ENCODE peak calls at places on chromosomes 16 and 17, in eight cellular contexts. I, F, W, G, Z, P, T and U are unnamed samples.

GRCh38 chr16:28573738-28574718 is 20.3 kb downstream of the SGF29 start:
- DNase-seq in I (no peak), F (no peak), W (no peak), G (no peak), Z (no peak), P (no peak), T (no peak), U (no peak)

GRCh38 chr17:44997733-44998520 is 29.8 kb upstream of the C1QL1 start:
- DNase-seq in I (no peak), F (no peak), W (no peak), G (no peak), Z (no peak), P (no peak), T (no peak), U (peak)

GRCh38 chr16:70473446-70474319 is 19.3 kb downstream of the FCSK start:
- DNase-seq in I (no peak), F (no peak), W (no peak), G (no peak), Z (no peak), P (no peak), T (peak), U (no peak)

GRCh38 chr16:51757921-51758479 is 606.9 kb upstream of the SALL1 start:
- DNase-seq in I (no peak), F (no peak), W (no peak), G (no peak), Z (no peak), P (no peak), T (no peak), U (no peak)

GRCh38 chr16:47888142-47888541 is 267.7 kb downstream of the ABCC12 start:
- DNase-seq in I (peak), F (peak), W (peak), G (peak), Z (no peak), P (no peak), T (peak), U (peak)

GRCh38 chr17:79789943-79790804 is 6.7 kb downstream of the CBX8 start:
- DNase-seq in I (no peak), F (peak), W (no peak), G (peak), Z (peak), P (peak), T (peak), U (no peak)

GRCh38 chr17:30550512-30551273 is 73.5 kb downstream of the GOSR1 start:
- DNase-seq in I (no peak), F (peak), W (no peak), G (peak), Z (peak), P (no peak), T (no peak), U (peak)

GRCh38 chr16:84618428-84619102 is 687 bp upstream of the COTL1 start:
- DNase-seq in I (peak), F (peak), W (peak), G (peak), Z (no peak), P (no peak), T (peak), U (peak)

GRCh38 chr16:20906225-20906870 is 5.8 kb downstream of the LYRM1 start:
- DNase-seq in I (peak), F (peak), W (peak), G (peak), Z (no peak), P (no peak), T (peak), U (peak)

GRCh38 chr17:57020208-57020607 is 42.3 kb downstream of the SCPEP1 start:
- DNase-seq in I (no peak), F (no peak), W (no peak), G (no peak), Z (no peak), P (no peak), T (no peak), U (no peak)

GRCh38 chr17:77607606-77608005 is 350.9 kb upstream of the TNRC6C start:
- DNase-seq in I (no peak), F (no peak), W (no peak), G (no peak), Z (no peak), P (no peak), T (no peak), U (no peak)

GRCh38 chr17:14282700-14283099 is 18.2 kb upstream of the HS3ST3B1 start:
- DNase-seq in I (no peak), F (no peak), W (no peak), G (no peak), Z (no peak), P (no peak), T (no peak), U (no peak)

GRCh38 chr17:70791748-70792443 is 622.6 kb downstream of the KCNJ2 start:
- DNase-seq in I (no peak), F (no peak), W (no peak), G (no peak), Z (no peak), P (no peak), T (no peak), U (no peak)

GRCh38 chr17:69551212-69552010 is 136.9 kb downstream of the MAP2K6 start:
- DNase-seq in I (peak), F (no peak), W (no peak), G (peak), Z (no peak), P (no peak), T (no peak), U (no peak)